ENCODE peak calls at places on chromosomes 1 and 21, in four cellular contexts. One of them, this sample, is unnamed.

GRCh38 chr1:44802306-44803061 is 2.3 kb downstream of the PLK3 start:
- DNase-seq in ascending aorta: no peak
- DNase-seq in foreskin fibroblast: peak; percentile 51
- DNase-seq in GM06990: no peak
- DNase-seq in this sample: no peak

GRCh38 chr21:37208056-37208705 is 59.0 kb downstream of the VPS26C start:
- DNase-seq in ascending aorta: peak; percentile 91
- DNase-seq in GM06990: peak; percentile 85
- DNase-seq in foreskin fibroblast: peak; percentile 50
- DNase-seq in this sample: no peak

GRCh38 chr1:167503626-167504458 is 14.5 kb downstream of the CD247 start:
- DNase-seq in GM06990: no peak
- DNase-seq in foreskin fibroblast: no peak
- DNase-seq in ascending aorta: peak; percentile 52
- DNase-seq in this sample: no peak

GRCh38 chr1:53409695-53410094 is 49.5 kb upstream of the DMRTB1 start:
- DNase-seq in ascending aorta: no peak
- DNase-seq in foreskin fibroblast: no peak
- DNase-seq in GM06990: no peak
- DNase-seq in this sample: no peak

GRCh38 chr1:179369751-179370341 is 4.1 kb downstream of the AXDND1 start:
- DNase-seq in foreskin fibroblast: peak; percentile 80
- DNase-seq in GM06990: peak; percentile 18
- DNase-seq in ascending aorta: no peak
- DNase-seq in this sample: peak; percentile 82

GRCh38 chr1:72283204-72284083 is 1.1 kb upstream of the NEGR1 start:
- DNase-seq in foreskin fibroblast: peak; percentile 94
- DNase-seq in ascending aorta: peak; percentile 82
- DNase-seq in GM06990: peak; percentile 8
- DNase-seq in this sample: peak; percentile 72

GRCh38 chr1:3456964-3457909 is 2.8 kb downstream of the ARHGEF16 start:
- DNase-seq in foreskin fibroblast: no peak
- DNase-seq in ascending aorta: no peak
- DNase-seq in GM06990: no peak
- DNase-seq in this sample: no peak

GRCh38 chr21:14273736-14274538 is 58.0 kb downstream of the RBM11 start:
- DNase-seq in GM06990: no peak
- DNase-seq in ascending aorta: peak; percentile 64
- DNase-seq in foreskin fibroblast: no peak
- DNase-seq in this sample: no peak

GRCh38 chr1:150165622-150166612 is 16.2 kb downstream of the PLEKHO1 start:
- DNase-seq in GM06990: peak; percentile 58
- DNase-seq in ascending aorta: no peak
- DNase-seq in foreskin fibroblast: peak; percentile 59
- DNase-seq in this sample: peak; percentile 56

GRCh38 chr1:53807916-53808315 is 30.2 kb downstream of the NDC1 start:
- DNase-seq in ascending aorta: no peak
- DNase-seq in foreskin fibroblast: peak; percentile 77
- DNase-seq in GM06990: no peak
- DNase-seq in this sample: peak; percentile 90

GRCh38 chr1:192730206-192730605 is 78.6 kb upstream of the RGS2 start:
- DNase-seq in ascending aorta: no peak
- DNase-seq in GM06990: no peak
- DNase-seq in foreskin fibroblast: peak; percentile 56
- DNase-seq in this sample: peak; percentile 75

GRCh38 chr1:192737311-192737710 is 71.5 kb upstream of the RGS2 start:
- DNase-seq in GM06990: no peak
- DNase-seq in foreskin fibroblast: peak; percentile 18
- DNase-seq in ascending aorta: no peak
- DNase-seq in this sample: peak; percentile 81

GRCh38 chr1:192729500-192729899 is 79.3 kb upstream of the RGS2 start:
- DNase-seq in GM06990: no peak
- DNase-seq in foreskin fibroblast: no peak
- DNase-seq in ascending aorta: no peak
- DNase-seq in this sample: no peak

GRCh38 chr1:192735298-192735697 is 73.5 kb upstream of the RGS2 start:
- DNase-seq in foreskin fibroblast: no peak
- DNase-seq in ascending aorta: no peak
- DNase-seq in GM06990: no peak
- DNase-seq in this sample: no peak

GRCh38 chr1:192732787-192733186 is 76.1 kb upstream of the RGS2 start:
- DNase-seq in foreskin fibroblast: no peak
- DNase-seq in GM06990: peak; percentile 1
- DNase-seq in ascending aorta: no peak
- DNase-seq in this sample: no peak
- TF ChIP-seq CTCF in foreskin fibroblast: no peak
- TF ChIP-seq CTCF in GM06990: no peak
- TF ChIP-seq CTCF in ascending aorta: no peak
- TF ChIP-seq CTCF in this sample: no peak

DNA sequence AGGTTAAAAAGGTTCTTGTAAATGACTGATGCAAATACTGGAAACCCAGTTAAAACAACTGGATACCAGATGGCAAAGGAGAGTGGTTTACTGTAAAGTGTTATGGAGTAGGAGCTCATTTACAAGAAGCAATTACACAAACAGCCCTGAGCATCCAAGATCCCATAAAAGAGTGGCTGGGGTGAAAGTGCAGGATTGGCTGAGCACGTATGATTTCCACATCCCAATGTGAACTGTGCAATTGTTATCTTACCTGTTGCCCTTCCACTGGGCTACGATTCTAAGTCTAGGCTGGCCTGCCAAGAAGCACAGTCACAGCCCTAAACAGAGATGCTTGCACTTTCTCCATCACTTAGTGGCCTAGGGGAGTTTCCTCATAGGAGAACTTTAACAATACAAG is 277.6 kb upstream of the RUNX1 start:
- DNase-seq in foreskin fibroblast: peak; percentile 67
- DNase-seq in GM06990: no peak
- DNase-seq in ascending aorta: no peak
- DNase-seq in this sample: peak; percentile 91
- H3K4me3 ChIP-seq in foreskin fibroblast: no peak overlapping the region
- H3K4me3 ChIP-seq in GM06990: no peak overlapping the region
- H3K4me3 ChIP-seq in ascending aorta: no peak overlapping the region
- H3K4me3 ChIP-seq in this sample: no peak overlapping the region

GRCh38 chr1:39158330-39159086 is 46.0 kb upstream of the MACF1 start:
- DNase-seq in ascending aorta: peak; percentile 67
- DNase-seq in foreskin fibroblast: no peak
- DNase-seq in GM06990: no peak
- DNase-seq in this sample: peak; percentile 63
- TF ChIP-seq CTCF in ascending aorta: no peak
- TF ChIP-seq CTCF in foreskin fibroblast: no peak
- TF ChIP-seq CTCF in GM06990: no peak
- TF ChIP-seq CTCF in this sample: no peak

GRCh38 chr1:998905-999796 is 746 bp downstream of the HES4 start:
- DNase-seq in ascending aorta: no peak
- DNase-seq in GM06990: no peak
- DNase-seq in foreskin fibroblast: peak; percentile 49
- DNase-seq in this sample: no peak

GRCh38 chr1:1000357-1001056 is 610 bp upstream of the HES4 start:
- DNase-seq in GM06990: peak; percentile 68
- DNase-seq in ascending aorta: peak; percentile 89
- DNase-seq in foreskin fibroblast: peak; percentile 86
- DNase-seq in this sample: peak; percentile 92

GRCh38 chr1:1001631-1002300 is 1.9 kb upstream of the HES4 start:
- DNase-seq in ascending aorta: peak; percentile 89
- DNase-seq in GM06990: no peak
- DNase-seq in foreskin fibroblast: peak; percentile 78
- DNase-seq in this sample: peak; percentile 70

GRCh38 chr1:999797-1000356 is at the start of gene HES4:
- DNase-seq in ascending aorta: peak; percentile 96
- DNase-seq in foreskin fibroblast: peak; percentile 91
- DNase-seq in GM06990: no peak
- DNase-seq in this sample: peak; percentile 95

GRCh38 chr1:1001057-1001630 is 1.2 kb upstream of the HES4 start:
- DNase-seq in GM06990: no peak
- DNase-seq in foreskin fibroblast: peak; percentile 22
- DNase-seq in ascending aorta: no peak
- DNase-seq in this sample: no peak
- H3K4me3 ChIP-seq in GM06990: peak overlapping the region; percentile 18
- H3K4me3 ChIP-seq in foreskin fibroblast: peak overlapping the region; percentile 59
- H3K4me3 ChIP-seq in ascending aorta: peak overlapping the region; percentile 58
- H3K4me3 ChIP-seq in this sample: peak overlapping the region; percentile 73

GRCh38 chr1:50419192-50419906 is 3.9 kb downstream of the DMRTA2 start:
- DNase-seq in ascending aorta: no peak
- DNase-seq in GM06990: no peak
- DNase-seq in foreskin fibroblast: peak; percentile 36
- DNase-seq in this sample: no peak
- TF ChIP-seq CTCF in ascending aorta: no peak
- TF ChIP-seq CTCF in GM06990: no peak
- TF ChIP-seq CTCF in foreskin fibroblast: peak; percentile 7
- TF ChIP-seq CTCF in this sample: no peak

This sample was measured in fibroblast of villous mesenchyme.